ENCODE peak calls at places on chromosomes 3 and 15, in five cellular contexts. V is left ventricle myocardium inferior, E is upper lobe of left lung, R is hepatocyte, M is psoas muscle. G is an unnamed sample.

GRCh38 chr3:120646771-120647449 is 35.1 kb downstream of the HGD start:
- DNase-seq in M (no peak), E (no peak), R (no peak), V (no peak), G (no peak)

GRCh38 chr3:179811321-179812095 is 158.7 kb downstream of the USP13 start:
- DNase-seq in R (peak), E (peak), M (no peak), V (no peak), G (no peak)

GRCh38 chr15:45187894-45188830 is at the start of gene SHF:
- DNase-seq in V (peak), M (peak), R (peak), E (peak), G (no peak)

GRCh38 chr15:97961067-97961954 is 808 bp downstream of the ARRDC4 start:
- DNase-seq in E (peak), R (peak), V (peak), M (peak), G (peak)

GRCh38 chr15:65033659-65034269 is 4.3 kb upstream of the MTFMT start:
- DNase-seq in M (no peak), E (no peak), V (no peak), R (peak), G (no peak)

GRCh38 chr3:9878700-9879099 is 1.4 kb downstream of the CIDEC start:
- DNase-seq in V (no peak), R (peak), M (no peak), E (no peak), G (no peak)

GRCh38 chr3:69385723-69386483 is at the start of gene FRMD4B:
- DNase-seq in M (peak), V (peak), E (peak), R (peak), G (peak)

GRCh38 chr3:59606638-59607262 is 556.9 kb upstream of the CFAP20DC start:
- DNase-seq in M (peak), E (no peak), R (no peak), V (no peak), G (no peak)

GRCh38 chr15:79418693-79419279 is 13.3 kb upstream of the MINAR1 start:
- DNase-seq in R (no peak), V (no peak), E (no peak), M (no peak), G (no peak)

GRCh38 chr15:88447206-88447605 is 20.0 kb downstream of the MRPL46 start:
- DNase-seq in M (no peak), R (no peak), V (no peak), E (no peak), G (no peak)

GRCh38 chr3:127911421-127911931 is 3.6 kb upstream of the KBTBD12 start:
- DNase-seq in M (no peak), R (peak), E (no peak), V (no peak), G (no peak)

GRCh38 chr3:27877122-27878011 is 155.2 kb upstream of the EOMES start:
- DNase-seq in M (no peak), V (no peak), R (no peak), E (no peak), G (no peak)

GRCh38 chr3:74353039-74353438 is 261.4 kb downstream of the CNTN3 start:
- DNase-seq in M (no peak), E (no peak), V (no peak), R (no peak), G (no peak)

GRCh38 chr3:74139648-74140047 is 474.8 kb downstream of the CNTN3 start:
- DNase-seq in E (no peak), R (no peak), M (no peak), V (no peak), G (no peak)

GRCh38 chr3:54660599-54661210 is 267.2 kb downstream of the LRTM1 start:
- DNase-seq in M (peak), R (peak), E (no peak), V (peak), G (no peak)

GRCh38 chr15:37289109-37289765 is 188.9 kb upstream of the MEIS2 start:
- DNase-seq in E (no peak), M (no peak), R (peak), V (no peak), G (no peak)

GRCh38 chr15:100114526-100114925 is 227.2 kb downstream of the ADAMTS17 start:
- DNase-seq in M (no peak), R (no peak), E (no peak), V (peak), G (no peak)

GRCh38 chr3:32399030-32399620 is 7.5 kb downstream of the CMTM7 start:
- DNase-seq in E (no peak), M (no peak), V (no peak), R (peak), G (no peak)

GRCh38 chr3:15377961-15378791 is 45.8 kb upstream of the SH3BP5 start:
- DNase-seq in V (peak), E (peak), M (peak), R (peak), G (peak)
- H3K27ac ChIP-seq in V (peak), E (peak), M (peak), R (peak), G (peak)

DNA sequence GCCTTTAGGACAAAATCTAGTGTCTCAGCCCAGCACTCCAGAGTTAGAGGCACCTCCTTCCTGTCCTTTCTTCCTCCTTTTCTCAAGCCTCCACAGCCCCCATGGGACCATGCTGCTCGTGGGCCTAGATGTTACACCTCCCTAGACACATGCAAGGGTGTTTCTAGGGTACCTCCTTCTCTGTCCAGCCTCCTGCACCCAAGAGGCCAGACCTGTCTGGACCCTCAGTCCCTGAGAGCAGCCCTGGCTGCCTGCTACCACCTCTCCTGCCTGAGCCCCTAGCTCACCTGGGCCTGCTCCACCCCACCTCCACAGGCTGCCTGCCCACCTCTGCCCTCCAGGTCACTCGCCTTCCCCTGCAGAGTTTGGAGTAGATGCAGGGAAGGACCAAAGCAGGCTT is 5.2 kb downstream of the LOXL1 start:
- DNase-seq in E (no peak), R (no peak), M (no peak), V (peak), G (no peak)
- H3K27ac ChIP-seq in E (no peak), R (peak), M (no peak), V (peak), G (no peak)

GRCh38 chr3:50181985-50182384 is 9.4 kb upstream of the GNAT1 start:
- DNase-seq in R (no peak), M (no peak), V (no peak), E (no peak), G (no peak)
- H3K27ac ChIP-seq in R (no peak), M (no peak), V (no peak), E (no peak), G (no peak)

DNA sequence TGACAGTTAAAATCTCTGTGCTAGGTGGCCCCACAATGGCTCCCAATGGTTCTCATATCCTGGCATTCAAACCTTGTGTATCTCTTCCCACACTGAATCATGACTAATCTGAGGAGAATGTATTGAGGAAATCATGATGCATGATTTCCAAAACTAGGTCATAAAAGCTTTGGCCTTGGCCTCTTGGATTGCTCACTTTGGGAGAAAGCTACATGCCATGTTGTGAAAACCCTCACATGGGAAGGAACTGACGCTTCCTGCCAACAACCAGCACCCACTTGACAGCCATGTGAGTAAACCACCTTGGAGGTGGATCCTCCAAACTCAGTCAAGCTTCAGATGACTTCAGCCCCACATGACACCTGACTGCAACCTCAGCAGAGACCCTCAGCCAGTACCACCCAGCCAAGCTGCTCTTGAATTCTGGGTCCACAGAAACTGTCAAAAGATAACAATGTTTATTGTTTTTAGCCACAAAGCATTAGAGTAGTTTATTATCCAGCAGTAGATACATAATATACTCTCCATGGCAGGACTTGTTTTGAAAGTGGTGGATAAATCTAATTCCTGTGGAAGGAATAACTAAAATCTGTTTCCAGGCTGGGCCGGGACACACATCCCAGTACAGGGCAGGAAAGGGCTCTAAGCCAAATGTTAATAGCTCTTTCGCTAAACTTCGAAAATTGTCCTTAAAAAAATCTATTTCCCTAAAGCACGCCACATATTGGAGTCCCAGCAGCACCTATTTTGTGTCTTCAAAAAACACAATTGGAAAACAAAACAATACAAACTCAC is 1.0 kb upstream of the ZNF620 start:
- DNase-seq in V (no peak), R (peak), E (peak), M (peak), G (no peak)
- H3K27ac ChIP-seq in V (peak), R (peak), E (peak), M (peak), G (no peak)

GRCh38 chr15:92068121-92068520 is 214.6 kb downstream of the SLCO3A1 start:
- DNase-seq in V (no peak), R (no peak), E (no peak), M (no peak), G (no peak)
- H3K27ac ChIP-seq in V (no peak), R (no peak), E (no peak), M (no peak), G (no peak)

GRCh38 chr3:172647823-172648222 is 63.0 kb downstream of the NCEH1 start:
- DNase-seq in R (no peak), V (no peak), M (no peak), E (peak), G (peak)

GRCh38 chr3:172643780-172644179 is 67.1 kb downstream of the NCEH1 start:
- DNase-seq in E (no peak), R (no peak), M (no peak), V (no peak), G (no peak)

GRCh38 chr3:172644258-172644657 is 66.6 kb downstream of the NCEH1 start:
- DNase-seq in E (no peak), V (no peak), M (no peak), R (no peak), G (no peak)

GRCh38 chr3:172648736-172649135 is 62.1 kb downstream of the NCEH1 start:
- DNase-seq in V (no peak), E (no peak), M (no peak), R (no peak), G (no peak)

DNA sequence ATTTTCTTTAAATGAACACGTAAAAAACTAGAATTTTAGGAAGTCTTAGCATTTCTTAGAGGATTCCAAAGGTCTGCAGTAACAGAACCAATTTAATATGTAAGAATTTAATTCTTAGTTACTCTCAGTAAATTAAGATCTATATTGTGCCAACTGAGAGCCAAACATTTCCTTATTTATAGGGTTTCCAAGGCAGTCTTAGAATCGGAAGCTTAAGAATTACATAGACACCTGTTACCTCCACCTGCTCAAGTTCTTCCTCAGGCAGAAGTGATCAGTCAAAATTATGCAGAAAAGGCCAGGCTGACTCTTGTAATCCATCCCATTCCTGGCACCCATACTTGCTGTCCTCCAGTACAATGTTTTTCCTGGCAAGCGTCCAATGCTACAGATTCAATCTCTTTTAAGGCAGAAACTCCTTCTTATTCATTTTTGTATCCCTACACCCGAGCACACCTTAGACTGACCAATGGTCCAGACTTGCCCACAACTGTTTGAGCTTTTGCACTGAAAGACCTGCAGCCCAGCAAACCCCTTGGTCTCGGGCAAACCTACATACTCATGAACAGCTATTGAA is 64.3 kb downstream of the NCEH1 start:
- DNase-seq in M (no peak), R (peak), E (no peak), V (no peak), G (no peak)
- H3K27ac ChIP-seq in M (no peak), R (no peak), E (no peak), V (no peak), G (peak)

GRCh38 chr3:49017229-49017615 is 1.2 kb downstream of the DALRD3 start:
- DNase-seq in M (no peak), R (no peak), V (no peak), E (no peak), G (no peak)
- H3K27ac ChIP-seq in M (no peak), R (peak), V (peak), E (peak), G (peak)

GRCh38 chr3:13235897-13236296 is 162.7 kb upstream of the IQSEC1 start:
- DNase-seq in R (no peak), V (no peak), M (no peak), E (no peak), G (no peak)
- H3K27ac ChIP-seq in R (no peak), V (no peak), M (no peak), E (no peak), G (no peak)

G was measured in pancreas.